ENCODE peak calls at places on chromosome 20, in five cellular contexts. D is CD8-positive, alpha-beta memory T cell; V is NCI-H1092 treated with DMSO at 0.1 percent for 48 hours; F is progenitor cell of endocrine pancreas; X is KBM-7. K is an unnamed sample.

GRCh38 chr20:42007251-42007650 is 389.1 kb upstream of the CHD6 start:
- DNase-seq in D (no peak), V (no peak), F (no peak), X (no peak), K (no peak)

GRCh38 chr20:16692442-16692841 is 37.4 kb upstream of the SNRPB2 start:
- DNase-seq in D (no peak), V (peak; percentile 67), F (no peak), X (no peak), K (no peak)

GRCh38 chr20:19074828-19075516 is 137.5 kb upstream of the SLC24A3 start:
- DNase-seq in D (no peak), V (no peak), F (no peak), X (peak; percentile 61), K (peak; percentile 21)

GRCh38 chr20:51014797-51015722 is 7.8 kb downstream of the KCNG1 start:
- DNase-seq in D (no peak), V (peak; percentile 26), F (peak; percentile 62), X (peak; percentile 55), K (peak; percentile 30)

GRCh38 chr20:36813784-36814136 is 40.2 kb upstream of the DSN1 start:
- DNase-seq in D (no peak), V (no peak), F (no peak), X (no peak), K (no peak)

GRCh38 chr20:7301807-7302206 is 534.3 kb downstream of the BMP2 start:
- DNase-seq in D (no peak), V (no peak), F (no peak), X (no peak), K (no peak)

GRCh38 chr20:62242196-62242595 is 3.9 kb downstream of the OSBPL2 start:
- DNase-seq in D (no peak), V (no peak), F (no peak), X (no peak), K (no peak)

GRCh38 chr20:46723039-46723438 is 13.6 kb downstream of the SLC2A10 start:
- DNase-seq in D (no peak), V (no peak), F (no peak), X (no peak), K (no peak)

GRCh38 chr20:56735087-56735642 is 106.1 kb downstream of the TFAP2C start:
- DNase-seq in D (no peak), V (no peak), F (no peak), X (no peak), K (no peak)

GRCh38 chr20:33653218-33653899 is 8.8 kb upstream of the C20orf144 start:
- DNase-seq in D (peak; percentile 20), V (peak; percentile 89), F (peak; percentile 70), X (peak; percentile 79), K (peak; percentile 51)

GRCh38 chr20:35271073-35271882 is 6.6 kb downstream of the MMP24OS start:
- DNase-seq in D (no peak), V (no peak), F (no peak), X (no peak), K (no peak)

K was measured in RPMI8226.